ENCODE peak calls at places on chromosomes 12 and 14, in four cellular contexts. P is uterus; S is CD8-positive, alpha-beta T cell; K is ovary. I is an unnamed sample.
A peak's percentile ranks its signal among the peaks of the same experiment; 100 is the strongest.

GRCh38 chr14:80055912-80056801 is 155.1 kb downstream of the DIO2 start:
- DNase-seq in P (no peak), S (no peak), K (peak; percentile 20), I (peak; percentile 39)

GRCh38 chr12:19800884-19801283 is 361.6 kb downstream of the AEBP2 start:
- DNase-seq in P (no peak), S (no peak), K (no peak), I (no peak)

GRCh38 chr14:81087230-81087629 is 131.8 kb downstream of the TSHR start:
- DNase-seq in P (no peak), S (no peak), K (no peak), I (no peak)

GRCh38 chr14:85532981-85533820 is 3.3 kb downstream of the FLRT2 start:
- DNase-seq in P (peak; percentile 47), S (no peak), K (peak; percentile 79), I (peak; percentile 66)

GRCh38 chr14:103613517-103613916 is 15.5 kb upstream of the KLC1 start:
- DNase-seq in P (no peak), S (no peak), K (no peak), I (no peak)

GRCh38 chr12:103495158-103495782 is 498 bp downstream of the C12orf42 start:
- DNase-seq in P (no peak), S (peak; percentile 69), K (no peak), I (peak; percentile 85)

GRCh38 chr14:24243336-24243836 is 963 bp upstream of the TINF2 start:
- DNase-seq in P (peak; percentile 45), S (no peak), K (peak; percentile 51), I (peak; percentile 53)

GRCh38 chr14:23381017-23381375 is 4.2 kb downstream of the CMTM5 start:
- DNase-seq in P (no peak), S (no peak), K (no peak), I (no peak)

GRCh38 chr14:31881531-31882310 is 195.4 kb upstream of the ARHGAP5 start:
- DNase-seq in P (no peak), S (no peak), K (no peak), I (no peak)

GRCh38 chr12:51281202-51281924 is 11.1 kb upstream of the SMAGP start:
- DNase-seq in P (no peak), S (no peak), K (no peak), I (no peak)

GRCh38 chr14:78758333-78758732 is 588.2 kb downstream of the NRXN3 start:
- DNase-seq in P (no peak), S (no peak), K (no peak), I (peak; percentile 69)

GRCh38 chr12:68559984-68560822 is 50.5 kb upstream of the RAP1B start:
- DNase-seq in P (no peak), S (no peak), K (no peak), I (no peak)

DNA sequence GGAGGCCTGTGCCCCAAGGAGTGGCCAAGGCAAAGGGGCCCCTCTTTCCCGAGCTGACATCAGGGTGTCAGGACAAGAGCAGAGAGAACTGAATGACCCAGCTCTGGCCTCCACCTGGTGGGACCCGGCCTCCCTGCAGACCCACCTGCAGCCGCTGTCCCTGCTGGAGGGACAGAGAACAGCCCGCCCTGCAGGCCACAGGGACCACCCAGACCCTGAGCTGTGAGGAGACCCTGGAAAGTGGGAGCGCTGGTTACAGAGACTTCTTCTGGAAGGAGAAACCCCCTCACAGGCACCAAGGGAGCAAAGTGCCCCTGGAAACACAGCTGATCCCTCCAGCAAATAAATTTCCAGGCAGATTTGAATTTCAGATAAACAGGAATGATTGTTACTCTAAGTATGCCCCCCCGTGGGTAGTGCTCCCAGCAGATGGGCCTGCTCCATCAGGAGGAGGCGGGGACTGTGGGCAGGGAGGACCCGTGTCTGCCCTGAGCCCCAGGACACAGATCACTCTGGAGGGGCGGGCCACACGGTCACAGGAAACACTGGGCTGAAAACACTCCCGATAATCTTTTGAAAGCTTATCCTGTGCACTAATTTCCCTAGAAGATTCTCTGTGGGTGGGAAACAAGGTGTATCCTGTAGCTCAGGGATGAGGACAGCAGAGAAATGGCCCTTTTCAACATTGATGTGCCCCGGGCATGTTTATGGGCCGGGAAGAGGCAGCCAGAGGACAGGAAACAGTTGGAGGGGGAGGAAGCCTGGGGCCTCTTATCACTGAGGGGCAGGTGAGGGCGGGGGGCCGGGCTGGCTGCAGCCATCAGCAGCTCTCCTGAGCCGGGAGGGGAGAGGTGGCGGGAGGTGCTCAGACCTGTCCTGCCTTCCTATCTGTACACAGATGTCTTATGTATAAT is 276.0 kb downstream of the ADGRD1 start:
- DNase-seq in P (peak; percentile 68), S (no peak), K (peak; percentile 52), I (peak; percentile 96)
- H3K27ac ChIP-seq in P (peak overlapping the region; percentile 55), S (no peak overlapping the region), K (no peak overlapping the region), I (peak overlapping the region; percentile 75)

GRCh38 chr12:53101931-53102781 is 1.1 kb upstream of the SOAT2 start:
- DNase-seq in P (no peak), S (no peak), K (no peak), I (peak; percentile 47)
- TF ChIP-seq CTCF in P (no peak), S (no peak), K (no peak), I (no peak)

GRCh38 chr12:124464830-124465229 is 102.6 kb downstream of the NCOR2 start:
- DNase-seq in P (no peak), S (no peak), K (no peak), I (no peak)

GRCh38 chr12:124464062-124464461 is 103.3 kb downstream of the NCOR2 start:
- DNase-seq in P (no peak), S (no peak), K (no peak), I (no peak)

GRCh38 chr12:124465473-124465872 is 101.9 kb downstream of the NCOR2 start:
- DNase-seq in P (no peak), S (no peak), K (no peak), I (no peak)

GRCh38 chr12:124461851-124462623 is 105.4 kb downstream of the NCOR2 start:
- DNase-seq in P (no peak), S (no peak), K (no peak), I (no peak)

DNA sequence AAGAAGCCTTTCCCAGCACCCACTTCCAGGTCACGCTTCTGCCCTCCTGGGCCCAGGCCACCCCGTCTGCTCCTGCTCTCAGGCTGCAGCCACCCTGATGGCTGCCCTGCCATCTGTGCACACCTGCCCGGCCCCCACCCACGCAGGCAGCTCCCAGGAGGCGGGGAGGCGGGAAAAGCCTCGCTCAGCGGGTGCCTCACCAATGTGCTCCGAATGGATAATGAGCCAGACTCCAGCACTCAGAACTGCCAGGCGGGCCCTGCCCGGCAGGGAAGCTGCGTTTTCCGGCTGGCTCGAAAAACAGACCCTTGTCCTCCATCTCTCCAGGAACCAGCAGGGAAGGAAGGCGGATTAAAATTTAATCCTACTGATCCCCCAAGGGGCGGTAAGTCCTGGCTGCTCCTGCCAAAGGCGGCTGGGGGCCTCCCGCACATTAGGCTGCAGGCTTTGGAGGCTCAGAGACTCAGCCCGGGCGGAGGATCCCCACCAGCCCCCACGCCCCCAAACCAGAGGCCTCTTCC is 104.0 kb downstream of the NCOR2 start:
- DNase-seq in P (no peak), S (no peak), K (no peak), I (peak; percentile 98)
- H3K36me3 ChIP-seq in P (no peaks in the 10 kb centered on the region), S (no peaks in the 10 kb centered on the region), K (no peaks in the 10 kb centered on the region), I (peaks cover 74% of the 10 kb centered on the region)

GRCh38 chr12:65835256-65835655 is 11.0 kb downstream of the HMGA2 start:
- DNase-seq in P (no peak), S (no peak), K (no peak), I (no peak)
- H3K27ac ChIP-seq in P (no peak overlapping the region), S (no peak overlapping the region), K (no peak overlapping the region), I (no peak overlapping the region)

GRCh38 chr12:123707466-123707865 is 4.7 kb upstream of the ATP6V0A2 start:
- DNase-seq in P (no peak), S (no peak), K (no peak), I (no peak)

GRCh38 chr12:123705935-123706334 is 6.2 kb upstream of the ATP6V0A2 start:
- DNase-seq in P (no peak), S (no peak), K (no peak), I (no peak)
- TF ChIP-seq CTCF in P (no peak), S (no peak), K (no peak), I (no peak)

GRCh38 chr14:101907619-101908018 is 56.8 kb upstream of the DYNC1H1 start:
- DNase-seq in P (no peak), S (no peak), K (peak; percentile 9), I (no peak)
- H3K36me3 ChIP-seq in P (no peaks in the 10 kb centered on the region), S (peaks cover 51% of the 10 kb centered on the region), K (no peaks in the 10 kb centered on the region), I (peaks cover 62% of the 10 kb centered on the region)

DNA sequence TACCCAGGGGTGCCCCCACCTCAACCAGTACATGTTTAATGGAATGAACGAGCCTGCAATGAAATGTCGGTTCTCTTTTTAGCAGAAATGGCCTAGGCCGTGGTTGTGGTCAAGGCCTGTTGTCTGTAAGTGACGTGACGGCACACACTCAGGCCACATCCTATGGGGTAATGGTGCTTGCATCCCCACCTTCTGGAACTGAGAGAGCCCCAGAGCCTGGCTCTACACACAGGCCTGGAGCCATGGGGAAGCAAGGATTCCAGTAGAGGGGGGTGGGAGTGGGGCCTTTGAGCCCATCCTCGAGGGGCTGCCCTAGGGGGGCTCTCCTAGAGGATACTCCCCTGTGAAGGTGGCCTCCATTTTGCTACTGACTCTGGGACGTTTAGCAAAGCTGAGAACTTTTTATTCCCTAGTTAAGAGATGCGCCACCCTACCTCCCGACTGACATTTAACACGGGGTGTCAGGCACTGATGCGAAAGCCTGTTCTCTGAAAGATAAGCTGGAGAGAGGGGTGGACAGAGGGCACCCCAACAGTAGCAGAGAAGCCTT is 6.6 kb downstream of the RIN3 start:
- DNase-seq in P (no peak), S (no peak), K (no peak), I (no peak)
- H3K27ac ChIP-seq in P (no peak overlapping the region), S (no peak overlapping the region), K (no peak overlapping the region), I (no peak overlapping the region)

GRCh38 chr12:132478845-132479244 is 11.1 kb upstream of the FBRSL1 start:
- DNase-seq in P (no peak), S (no peak), K (no peak), I (no peak)
- TF ChIP-seq CTCF in P (no peak), S (no peak), K (no peak), I (peak; percentile 50)